ENCODE peak calls at places on chromosomes 16 and 17, in four cellular contexts. D is dorsolateral prefrontal cortex, H is heart left ventricle, C is heart right ventricle. R is an unnamed sample.

GRCh38 chr17:83136156-83136555 is 56.7 kb downstream of the METRNL start:
- DNase-seq in D (peak; percentile 7), H (no peak), C (no peak), R (no peak)

GRCh38 chr16:52925143-52925542 is 127.6 kb downstream of the CHD9NB start:
- DNase-seq in D (no peak), H (no peak), C (no peak), R (no peak)

GRCh38 chr17:18860161-18860972 is 2.4 kb downstream of the PRPSAP2 start:
- DNase-seq in D (no peak), H (no peak), C (no peak), R (peak; percentile 47)

GRCh38 chr16:46973457-46974324 is at the start of gene DNAJA2:
- DNase-seq in D (peak; percentile 90), H (peak; percentile 94), C (peak; percentile 92), R (peak; percentile 77)

GRCh38 chr16:54882556-54882955 is 48.1 kb upstream of the IRX5 start:
- DNase-seq in D (no peak), H (no peak), C (no peak), R (no peak)

GRCh38 chr16:31696968-31697743 is 169.5 kb downstream of the AHSP start:
- DNase-seq in D (no peak), H (no peak), C (no peak), R (peak; percentile 52)

GRCh38 chr16:65200857-65201256 is 79.0 kb upstream of the CDH11 start:
- DNase-seq in D (no peak), H (no peak), C (no peak), R (no peak)

GRCh38 chr16:60744198-60744597 is 1292.0 kb downstream of the CDH8 start:
- DNase-seq in D (no peak), H (no peak), C (no peak), R (no peak)

GRCh38 chr17:27460196-27460725 is 4.0 kb downstream of the KSR1 start:
- DNase-seq in D (no peak), H (no peak), C (no peak), R (no peak)

GRCh38 chr17:2481760-2482159 is 29.9 kb downstream of the METTL16 start:
- DNase-seq in D (no peak), H (no peak), C (no peak), R (no peak)

GRCh38 chr16:81748476-81749198 is 30.5 kb upstream of the PLCG2 start:
- DNase-seq in D (no peak), H (no peak), C (no peak), R (no peak)
- TF ChIP-seq CTCF in D (no peak), H (no peak), C (no peak), R (no peak)

GRCh38 chr16:59574296-59574695 is 840.2 kb upstream of the GOT2 start:
- DNase-seq in D (no peak), H (no peak), C (no peak), R (no peak)
- H3K27ac ChIP-seq in D (no peak overlapping the region), H (no peak overlapping the region), C (no peak overlapping the region), R (no peak overlapping the region)

GRCh38 chr17:58753026-58753425 is 2.6 kb upstream of the PPM1E start:
- DNase-seq in D (no peak), H (no peak), C (no peak), R (no peak)

GRCh38 chr17:58757162-58757613 is 1.5 kb downstream of the PPM1E start:
- DNase-seq in D (no peak), H (no peak), C (no peak), R (no peak)

GRCh38 chr17:58756246-58757161 is 850 bp downstream of the PPM1E start:
- DNase-seq in D (no peak), H (no peak), C (no peak), R (no peak)

GRCh38 chr17:58755269-58755576 is 431 bp upstream of the PPM1E start:
- DNase-seq in D (no peak), H (no peak), C (no peak), R (peak; percentile 3)

DNA sequence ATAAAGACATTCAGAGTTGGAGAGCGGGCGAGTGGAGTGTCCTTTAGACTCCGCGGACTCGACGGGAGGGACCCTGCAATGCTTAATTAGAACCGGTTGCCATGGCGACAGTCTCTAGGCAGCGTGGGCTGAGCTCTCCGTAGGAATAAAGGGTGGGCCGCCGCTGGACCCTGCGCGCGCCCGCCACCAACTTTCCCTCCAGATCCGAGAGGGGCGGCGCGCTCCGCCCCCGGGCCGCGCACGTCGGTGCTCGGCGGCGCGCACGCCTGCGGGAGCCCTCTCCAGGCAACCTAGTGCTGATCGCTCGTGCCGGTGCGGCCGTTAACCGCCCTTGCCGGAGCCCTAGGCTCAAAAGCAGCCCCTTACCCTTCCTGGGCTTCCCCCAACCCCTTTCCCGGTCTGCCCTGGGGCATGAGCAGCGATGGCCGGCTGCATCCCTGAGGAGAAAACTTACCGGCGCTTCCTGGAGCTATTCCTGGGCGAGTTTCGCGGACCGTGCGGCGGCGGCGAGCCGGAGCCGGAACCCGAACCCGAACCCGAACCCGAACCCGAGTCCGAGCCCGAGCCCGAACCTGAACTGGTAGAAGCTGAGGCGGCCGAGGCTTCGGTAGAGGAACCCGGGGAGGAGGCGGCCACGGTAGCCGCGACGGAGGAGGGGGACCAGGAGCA is at the start of gene PPM1E:
- DNase-seq in D (no peak), H (peak; percentile 42), C (peak; percentile 21), R (no peak)
- H3K27me3 ChIP-seq in D (no peaks in the 10 kb centered on the region), H (no peaks in the 10 kb centered on the region), C (peaks cover 60% of the 10 kb centered on the region), R (peaks cover 69% of the 10 kb centered on the region)

GRCh38 chr17:5438716-5439445 is at the start of gene C1QBP:
- DNase-seq in D (peak; percentile 87), H (peak; percentile 91), C (peak; percentile 92), R (peak; percentile 63)
- TF ChIP-seq CTCF in D (peak; percentile 99), H (peak; percentile 100), C (peak; percentile 100), R (peak; percentile 100)

GRCh38 chr17:181213-182163 is at the start of gene DOC2B:
- DNase-seq in D (no peak), H (peak; percentile 74), C (peak; percentile 31), R (no peak)

GRCh38 chr17:179066-179432 is 2.4 kb downstream of the DOC2B start:
- DNase-seq in D (no peak), H (peak; percentile 36), C (no peak), R (no peak)

GRCh38 chr17:179721-180379 is 1.6 kb downstream of the DOC2B start:
- DNase-seq in D (no peak), H (no peak), C (no peak), R (no peak)

GRCh38 chr17:182164-182751 is 808 bp upstream of the DOC2B start:
- DNase-seq in D (no peak), H (no peak), C (no peak), R (no peak)

DNA sequence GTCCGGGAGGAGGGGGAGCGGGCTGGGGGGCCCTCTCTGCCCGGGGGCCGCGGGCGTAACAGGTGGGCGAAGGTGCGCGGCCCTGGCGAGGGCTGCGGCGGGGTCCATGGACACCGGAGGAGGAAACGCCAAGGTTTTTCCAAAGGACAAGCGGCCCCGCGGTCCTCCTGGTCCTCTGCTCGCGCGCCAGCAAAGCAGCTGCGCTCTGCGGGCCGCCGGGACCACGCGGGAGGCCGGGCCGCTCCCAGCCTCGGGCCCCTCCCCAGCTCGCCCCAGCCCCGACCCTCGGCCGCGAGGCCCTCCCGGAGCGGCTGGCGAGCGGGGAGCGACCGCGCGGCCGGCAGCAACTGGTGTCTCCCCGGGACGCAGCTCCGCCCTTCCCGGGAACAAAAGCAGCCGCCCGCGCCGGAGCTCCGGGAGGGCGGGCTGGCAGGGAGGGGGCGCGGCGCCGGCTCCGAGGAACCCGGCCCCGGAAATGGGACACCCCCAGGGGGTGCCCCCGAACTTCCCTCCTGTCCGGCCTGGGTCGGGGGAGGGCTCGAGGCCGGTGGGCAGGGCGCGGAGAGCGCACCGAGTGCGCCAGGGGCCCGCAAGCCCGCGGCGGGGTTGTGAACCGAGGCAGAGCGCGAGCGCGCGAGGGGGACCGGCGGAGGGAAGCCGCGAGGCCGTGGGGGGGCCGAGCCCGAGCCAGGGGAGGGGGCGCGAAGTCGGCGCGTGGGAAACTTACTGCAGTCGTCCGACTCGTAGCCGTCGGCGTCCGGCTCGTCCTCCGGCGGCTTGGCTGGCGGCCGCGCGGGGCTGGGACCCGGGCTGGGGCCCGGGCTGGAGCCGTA is 854 bp downstream of the DOC2B start:
- DNase-seq in D (no peak), H (peak; percentile 53), C (no peak), R (no peak)
- H3K27ac ChIP-seq in D (no peak overlapping the region), H (peak overlapping the region; percentile 68), C (peak overlapping the region; percentile 75), R (no peak overlapping the region)

GRCh38 chr16:87621550-87621829 is 19.2 kb downstream of the JPH3 start:
- DNase-seq in D (no peak), H (no peak), C (no peak), R (no peak)
- H3K27me3 ChIP-seq in D (no peaks in the 10 kb centered on the region), H (peaks cover 4% of the 10 kb centered on the region), C (peaks cover 44% of the 10 kb centered on the region), R (peaks cover 4% of the 10 kb centered on the region)

DNA sequence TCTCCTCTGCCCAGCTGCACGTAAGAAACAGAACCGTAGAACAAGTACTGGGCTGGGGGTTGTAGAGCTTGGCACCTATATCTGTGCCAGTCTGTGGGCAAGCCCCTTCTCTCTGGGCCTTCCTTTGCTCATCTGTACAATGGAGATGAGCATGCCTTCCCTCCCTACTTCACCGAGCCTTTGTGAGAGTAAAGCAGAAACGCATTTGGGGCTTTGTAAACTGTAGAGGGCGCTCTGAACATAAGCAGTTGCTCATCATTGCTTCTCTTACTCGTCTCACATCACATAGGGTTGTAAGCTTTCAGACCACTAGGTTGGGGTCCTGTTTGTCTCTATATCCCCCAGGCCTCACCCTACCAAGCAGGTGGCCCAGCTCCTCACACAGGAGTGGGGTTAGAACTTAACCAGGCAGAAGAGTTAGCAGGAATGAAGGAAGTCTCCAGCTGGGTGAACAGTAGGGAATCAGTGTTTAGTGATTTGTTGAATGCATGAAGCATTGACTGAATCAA is 15.1 kb downstream of the SAMD14 start:
- DNase-seq in D (no peak), H (no peak), C (no peak), R (no peak)
- TF ChIP-seq CTCF in D (peak; percentile 63), H (peak; percentile 42), C (peak; percentile 72), R (peak; percentile 80)

DNA sequence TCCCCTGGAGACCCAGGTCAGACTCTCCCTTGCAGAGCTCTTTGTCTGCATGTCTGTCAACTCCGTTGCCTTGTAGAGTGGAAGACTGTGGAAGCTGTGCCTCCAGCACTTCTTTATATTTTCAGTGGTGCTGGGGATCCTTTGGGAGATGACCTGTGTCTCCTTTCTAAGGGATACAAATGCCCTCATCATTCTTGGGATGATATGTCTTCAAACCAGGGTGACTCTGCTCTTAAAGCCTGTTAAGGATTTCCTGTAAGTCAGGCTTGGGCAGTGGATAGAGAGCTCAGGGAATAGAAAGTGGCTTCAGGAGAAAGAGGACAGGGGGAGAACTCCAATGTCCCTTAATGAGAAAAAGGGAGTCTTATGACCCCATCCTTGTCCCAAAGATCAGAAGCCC is 1.5 kb downstream of the HOXB3 start:
- DNase-seq in D (no peak), H (no peak), C (no peak), R (no peak)
- H3K27ac ChIP-seq in D (no peak overlapping the region), H (no peak overlapping the region), C (no peak overlapping the region), R (no peak overlapping the region)

R was measured in foreskin keratinocyte.